ENCODE peak calls at places on chromosomes 7 and 10, in eight cellular contexts. L is mesenchymal stem cell, V is cardiac muscle cell, H is stomach, Z is iPS DF 6.9, K is fibroblast of lung, P is psoas muscle, C is heart right ventricle. G is an unnamed sample.

GRCh38 chr10:61545170-61545569 is 92.0 kb upstream of the TMEM26 start:
- DNase-seq in L (no peak), V (no peak), H (no peak), Z (no peak), K (no peak), P (no peak), C (no peak), G (no peak)

GRCh38 chr10:130190065-130190736 is 54.0 kb downstream of the GLRX3 start:
- DNase-seq in L (peak; percentile 72), V (peak; percentile 94), H (peak; percentile 94), Z (peak; percentile 57), K (peak; percentile 81), P (peak; percentile 94), C (peak; percentile 85), G (no peak)

GRCh38 chr10:6999232-6999925 is 411.5 kb downstream of the SFMBT2 start:
- DNase-seq in L (no peak), V (no peak), H (no peak), Z (no peak), K (no peak), P (no peak), C (no peak), G (no peak)

GRCh38 chr10:17115683-17116082 is 13.9 kb downstream of the CUBN start:
- DNase-seq in L (peak; percentile 37), V (no peak), H (no peak), Z (no peak), K (peak; percentile 66), P (no peak), C (no peak), G (no peak)

GRCh38 chr7:66140924-66141323 is 26.3 kb downstream of the CRCP start:
- DNase-seq in L (peak; percentile 87), V (peak; percentile 74), H (peak; percentile 62), Z (no peak), K (peak; percentile 82), P (peak; percentile 80), C (peak; percentile 71), G (no peak)

GRCh38 chr10:23331567-23332290 is 12.9 kb downstream of the C10orf67 start:
- DNase-seq in L (peak; percentile 78), V (no peak), H (no peak), Z (no peak), K (peak; percentile 86), P (no peak), C (no peak), G (no peak)

GRCh38 chr10:6786579-6787031 is 206.5 kb upstream of the PRKCQ start:
- DNase-seq in L (peak; percentile 39), V (no peak), H (no peak), Z (no peak), K (peak; percentile 61), P (no peak), C (no peak), G (no peak)

GRCh38 chr10:48496105-48496830 is 108.6 kb downstream of the ARHGAP22 start:
- DNase-seq in L (no peak), V (no peak), H (peak; percentile 18), Z (no peak), K (no peak), P (no peak), C (no peak), G (no peak)

GRCh38 chr7:80729586-80730320 is 91.3 kb downstream of the CD36 start:
- DNase-seq in L (peak; percentile 30), V (no peak), H (no peak), Z (no peak), K (peak; percentile 59), P (no peak), C (no peak), G (no peak)

GRCh38 chr7:133290041-133290440 is 37.2 kb downstream of the EXOC4 start:
- DNase-seq in L (peak; percentile 10), V (no peak), H (no peak), Z (no peak), K (peak; percentile 55), P (no peak), C (no peak), G (no peak)

GRCh38 chr7:135858379-135858778 is 109.8 kb upstream of the FAM180A start:
- DNase-seq in L (no peak), V (no peak), H (no peak), Z (no peak), K (no peak), P (no peak), C (no peak), G (no peak)

GRCh38 chr10:79084012-79084971 is 15.5 kb downstream of the ZMIZ1 start:
- DNase-seq in L (peak; percentile 93), V (no peak), H (peak; percentile 93), Z (no peak), K (peak; percentile 79), P (peak; percentile 97), C (peak; percentile 93), G (no peak)

GRCh38 chr10:50508315-50509051 is 115.3 kb downstream of the SGMS1 start:
- DNase-seq in L (no peak), V (no peak), H (no peak), Z (no peak), K (no peak), P (no peak), C (no peak), G (no peak)

GRCh38 chr10:69962746-69963135 is 89.9 kb upstream of the MACROH2A2 start:
- DNase-seq in L (no peak), V (no peak), H (no peak), Z (no peak), K (no peak), P (no peak), C (no peak), G (no peak)

GRCh38 chr10:91294134-91294906 is 73.9 kb downstream of the PCGF5 start:
- DNase-seq in L (no peak), V (no peak), H (no peak), Z (no peak), K (peak; percentile 50), P (no peak), C (no peak), G (no peak)

GRCh38 chr10:1010703-1011102 is 15.0 kb downstream of the IDI2 start:
- DNase-seq in L (no peak), V (no peak), H (no peak), Z (no peak), K (no peak), P (no peak), C (no peak), G (no peak)
- H3K36me3 ChIP-seq in L (peaks cover 74% of the 10 kb centered on the region), V (peaks cover 60% of the 10 kb centered on the region), H (peaks cover 85% of the 10 kb centered on the region), Z (peaks cover 56% of the 10 kb centered on the region), K (peaks cover 32% of the 10 kb centered on the region), P (peaks cover 26% of the 10 kb centered on the region), C (peaks cover 94% of the 10 kb centered on the region), G (peaks cover 61% of the 10 kb centered on the region)

GRCh38 chr7:107998660-107999480 is 4.1 kb downstream of the LAMB1 start:
- DNase-seq in L (no peak), V (no peak), H (no peak), Z (no peak), K (peak; percentile 72), P (no peak), C (no peak), G (no peak)

GRCh38 chr7:108000875-108001758 is 1.8 kb downstream of the LAMB1 start:
- DNase-seq in L (peak; percentile 58), V (peak; percentile 30), H (peak; percentile 29), Z (peak; percentile 77), K (peak; percentile 46), P (peak; percentile 70), C (peak; percentile 74), G (no peak)

GRCh38 chr7:107998150-107998549 is 4.8 kb downstream of the LAMB1 start:
- DNase-seq in L (no peak), V (no peak), H (no peak), Z (no peak), K (peak; percentile 68), P (no peak), C (no peak), G (no peak)

GRCh38 chr7:108001759-108002725 is 919 bp downstream of the LAMB1 start:
- DNase-seq in L (peak; percentile 59), V (peak; percentile 22), H (no peak), Z (no peak), K (peak; percentile 34), P (no peak), C (no peak), G (no peak)

DNA sequence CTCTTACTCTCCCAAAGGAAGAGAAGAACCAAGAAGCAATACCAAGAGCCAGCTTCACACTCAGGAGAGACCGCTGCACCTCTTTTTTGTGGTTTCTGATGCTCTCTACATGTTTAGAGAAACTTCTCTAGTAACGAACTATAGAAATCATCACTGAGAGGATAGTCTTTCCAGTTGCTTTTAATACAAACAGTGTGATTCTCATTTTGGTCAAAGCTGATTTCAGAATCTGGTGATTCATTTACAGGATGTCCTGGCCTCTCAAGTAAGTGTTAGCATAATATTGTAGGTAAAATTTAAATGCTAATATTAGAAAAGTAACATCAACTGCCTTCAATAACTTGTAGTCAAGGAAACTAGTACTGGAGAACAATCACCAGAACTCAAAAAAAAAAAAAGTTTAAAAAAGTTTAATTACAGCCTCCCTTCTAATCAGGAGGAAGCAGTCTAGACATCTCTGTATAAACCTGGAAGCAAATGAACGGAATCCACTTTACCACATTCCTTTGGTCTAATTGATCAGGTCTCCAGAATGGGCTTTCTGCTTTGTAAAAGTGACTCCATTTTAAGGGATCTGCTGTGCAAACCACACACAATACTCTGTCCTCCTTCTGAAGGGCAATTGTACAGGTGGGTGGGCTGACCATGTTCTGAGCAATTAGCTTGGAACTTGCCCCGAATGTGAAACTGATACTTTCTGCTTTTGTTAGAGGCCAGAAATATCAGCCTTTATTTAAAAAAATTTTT is 3.0 kb downstream of the LAMB1 start:
- DNase-seq in L (peak; percentile 52), V (no peak), H (no peak), Z (no peak), K (peak; percentile 88), P (no peak), C (no peak), G (no peak)
- H3K36me3 ChIP-seq in L (peaks cover 14% of the 10 kb centered on the region), V (no peaks in the 10 kb centered on the region), H (no peaks in the 10 kb centered on the region), Z (no peaks in the 10 kb centered on the region), K (peaks cover 9% of the 10 kb centered on the region), P (no peaks in the 10 kb centered on the region), C (peaks cover 17% of the 10 kb centered on the region), G (peaks cover 56% of the 10 kb centered on the region)

GRCh38 chr10:67923551-67923950 is 39.1 kb downstream of the SIRT1 start:
- DNase-seq in L (no peak), V (no peak), H (no peak), Z (no peak), K (peak; percentile 31), P (no peak), C (no peak), G (no peak)
- H3K36me3 ChIP-seq in L (peaks cover 4% of the 10 kb centered on the region), V (peaks cover 24% of the 10 kb centered on the region), H (peaks cover 11% of the 10 kb centered on the region), Z (peaks cover 1% of the 10 kb centered on the region), K (peaks cover 5% of the 10 kb centered on the region), P (peaks cover 4% of the 10 kb centered on the region), C (peaks cover 67% of the 10 kb centered on the region), G (peaks cover 18% of the 10 kb centered on the region)

GRCh38 chr10:133282846-133283390 is 6.2 kb upstream of the ADAM8 start:
- DNase-seq in L (no peak), V (no peak), H (no peak), Z (no peak), K (no peak), P (no peak), C (no peak), G (no peak)
- H3K36me3 ChIP-seq in L (peaks cover 77% of the 10 kb centered on the region), V (peaks cover 23% of the 10 kb centered on the region), H (peaks cover 69% of the 10 kb centered on the region), Z (peaks cover 34% of the 10 kb centered on the region), K (peaks cover 33% of the 10 kb centered on the region), P (peaks cover 4% of the 10 kb centered on the region), C (peaks cover 87% of the 10 kb centered on the region), G (no peaks in the 10 kb centered on the region)

G was measured in SK-N-MC.